ENCODE peak calls at places on chromosome 5, in four cellular contexts. L is adrenal gland, U is bronchial epithelial cell, R is lower leg skin. M is an unnamed sample.

GRCh38 chr5:37875051-37875787 is 35.4 kb upstream of the GDNF start:
- DNase-seq in L (no peak), U (peak), R (no peak), M (no peak)

GRCh38 chr5:25330721-25331120 is 685.9 kb upstream of the CDH10 start:
- DNase-seq in L (no peak), U (no peak), R (no peak), M (no peak)

GRCh38 chr5:139177809-139178581 is 20.2 kb downstream of the SIL1 start:
- DNase-seq in L (peak), U (no peak), R (no peak), M (peak)

GRCh38 chr5:79436224-79436623 is 77.7 kb downstream of the HOMER1 start:
- DNase-seq in L (no peak), U (peak), R (no peak), M (no peak)

GRCh38 chr5:94440015-94440414 is 178.4 kb downstream of the KIAA0825 start:
- DNase-seq in L (no peak), U (no peak), R (no peak), M (no peak)

GRCh38 chr5:115800108-115800507 is 16.4 kb downstream of the CDO1 start:
- DNase-seq in L (no peak), U (no peak), R (no peak), M (no peak)

GRCh38 chr5:171714286-171714685 is 71.3 kb upstream of the SMIM23 start:
- DNase-seq in L (no peak), U (no peak), R (peak), M (no peak)

GRCh38 chr5:150138551-150139265 is 16.9 kb downstream of the PDGFRB start:
- DNase-seq in L (peak), U (no peak), R (no peak), M (peak)

GRCh38 chr5:91146221-91146620 is 236.9 kb downstream of the ARRDC3 start:
- DNase-seq in L (no peak), U (peak), R (no peak), M (no peak)

GRCh38 chr5:173909205-173909604 is 21.1 kb downstream of the CPEB4 start:
- DNase-seq in L (no peak), U (no peak), R (no peak), M (no peak)

GRCh38 chr5:132417010-132417439 is 47.5 kb downstream of the SLC22A5 start:
- DNase-seq in L (no peak), U (no peak), R (no peak), M (peak)

GRCh38 chr5:58261605-58262004 is 198.3 kb downstream of the PLK2 start:
- DNase-seq in L (peak), U (peak), R (no peak), M (no peak)

GRCh38 chr5:71996789-71997188 is 110.5 kb upstream of the MAP1B start:
- DNase-seq in L (no peak), U (no peak), R (no peak), M (no peak)

GRCh38 chr5:75885321-75885720 is 168.1 kb upstream of the POC5 start:
- DNase-seq in L (no peak), U (no peak), R (no peak), M (no peak)

GRCh38 chr5:52657231-52657645 is 130.5 kb upstream of the ITGA1 start:
- DNase-seq in L (no peak), U (peak), R (no peak), M (no peak)

GRCh38 chr5:53642006-53642405 is 81.6 kb downstream of the NDUFS4 start:
- DNase-seq in L (no peak), U (peak), R (no peak), M (no peak)

GRCh38 chr5:24566933-24567332 is 77.8 kb downstream of the CDH10 start:
- DNase-seq in L (no peak), U (peak), R (no peak), M (no peak)

GRCh38 chr5:38776494-38776893 is 69.3 kb upstream of the OSMR start:
- DNase-seq in L (no peak), U (no peak), R (no peak), M (no peak)

GRCh38 chr5:63351164-63351563 is 611.1 kb downstream of the HTR1A start:
- DNase-seq in L (no peak), U (peak), R (no peak), M (no peak)

GRCh38 chr5:154284433-154284832 is 93.9 kb downstream of the GALNT10 start:
- DNase-seq in L (no peak), U (no peak), R (no peak), M (no peak)

GRCh38 chr5:112174959-112175594 is 244.0 kb downstream of the EPB41L4A start:
- DNase-seq in L (no peak), U (peak), R (no peak), M (no peak)

GRCh38 chr5:81779935-81780266 is 29.0 kb upstream of the SSBP2 start:
- DNase-seq in L (no peak), U (no peak), R (no peak), M (no peak)

GRCh38 chr5:134101686-134102439 is 12.6 kb upstream of the TCF7 start:
- DNase-seq in L (peak), U (no peak), R (no peak), M (no peak)

GRCh38 chr5:91194861-91195460 is 188.2 kb downstream of the ARRDC3 start:
- DNase-seq in L (no peak), U (no peak), R (no peak), M (no peak)

GRCh38 chr5:143648696-143649095 is 163.3 kb upstream of the HMHB1 start:
- DNase-seq in L (no peak), U (no peak), R (no peak), M (no peak)

GRCh38 chr5:394671-395155 is 48.3 kb upstream of the EXOC3 start:
- DNase-seq in L (no peak), U (no peak), R (peak), M (no peak)

GRCh38 chr5:39473156-39473779 is 48.5 kb upstream of the DAB2 start:
- DNase-seq in L (no peak), U (no peak), R (no peak), M (no peak)

GRCh38 chr5:172887735-172888134 is 53.7 kb downstream of the ERGIC1 start:
- DNase-seq in L (no peak), U (no peak), R (no peak), M (peak)

GRCh38 chr5:134445841-134446818 is 34.4 kb upstream of the CDKN2AIPNL start:
- DNase-seq in L (no peak), U (no peak), R (no peak), M (no peak)

GRCh38 chr5:146912874-146913273 is 34.3 kb upstream of the PPP2R2B start:
- DNase-seq in L (no peak), U (no peak), R (no peak), M (no peak)

GRCh38 chr5:1874820-1875219 is 7.9 kb downstream of the IRX4 start:
- DNase-seq in L (no peak), U (no peak), R (no peak), M (no peak)

GRCh38 chr5:135488727-135489465 is 36.7 kb upstream of the TIFAB start:
- DNase-seq in L (peak), U (peak), R (no peak), M (no peak)

GRCh38 chr5:142800776-142801494 is 30.8 kb downstream of the ARHGAP26 start:
- DNase-seq in L (no peak), U (no peak), R (no peak), M (no peak)

GRCh38 chr5:1673042-1673674 is 126.5 kb downstream of the MRPL36 start:
- DNase-seq in L (no peak), U (peak), R (peak), M (no peak)

GRCh38 chr5:4027335-4027734 is 431.7 kb downstream of the IRX1 start:
- DNase-seq in L (no peak), U (peak), R (no peak), M (no peak)

GRCh38 chr5:4022991-4023390 is 427.4 kb downstream of the IRX1 start:
- DNase-seq in L (no peak), U (no peak), R (no peak), M (peak)

GRCh38 chr5:4023701-4024100 is 428.1 kb downstream of the IRX1 start:
- DNase-seq in L (no peak), U (no peak), R (no peak), M (no peak)

DNA sequence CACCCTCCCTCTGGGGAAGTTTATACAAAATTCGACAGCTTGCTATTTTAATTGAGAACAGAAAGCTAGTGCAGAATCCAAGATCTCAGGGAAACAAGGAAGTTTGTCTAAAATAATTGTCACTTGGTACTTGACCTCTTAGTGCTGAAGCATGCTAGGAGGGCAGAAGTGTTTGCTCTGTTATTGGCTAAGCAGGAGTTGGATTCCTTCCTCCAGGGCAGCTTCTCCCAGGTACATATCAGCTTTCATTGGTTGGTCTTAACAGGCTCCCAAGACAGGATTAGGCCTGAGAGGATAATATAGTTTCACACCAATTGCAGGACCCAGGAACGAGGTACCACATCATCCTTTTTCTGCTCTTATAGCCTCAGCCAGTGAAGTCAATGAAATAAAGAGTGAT is 432.8 kb downstream of the IRX1 start:
- DNase-seq in L (no peak), U (no peak), R (no peak), M (no peak)
- H3K4me3 ChIP-seq in L (no peak), U (no peak), R (no peak), M (no peak)

GRCh38 chr5:97046270-97046982 is 96.0 kb downstream of the LIX1 start:
- DNase-seq in L (no peak), U (peak), R (no peak), M (no peak)
- TF ChIP-seq CTCF in L (no peak), U (no peak), R (no peak), M (no peak)

GRCh38 chr5:98785244-98785643 is 11.8 kb downstream of the RGMB start:
- DNase-seq in L (no peak), U (no peak), R (no peak), M (no peak)
- H3K4me3 ChIP-seq in L (no peak), U (no peak), R (no peak), M (no peak)

GRCh38 chr5:162817381-162817780 is 620.0 kb upstream of the CCNG1 start:
- DNase-seq in L (no peak), U (no peak), R (no peak), M (no peak)
- TF ChIP-seq CTCF in L (no peak), U (no peak), R (no peak), M (no peak)

GRCh38 chr5:140658870-140659269 is 5.8 kb upstream of the WDR55 start:
- DNase-seq in L (no peak), U (no peak), R (no peak), M (no peak)

GRCh38 chr5:140664018-140664352 is 719 bp upstream of the WDR55 start:
- DNase-seq in L (no peak), U (no peak), R (no peak), M (no peak)

GRCh38 chr5:140664353-140665119 is at the start of gene WDR55:
- DNase-seq in L (peak), U (peak), R (peak), M (peak)
- H3K4me3 ChIP-seq in L (peak), U (peak), R (peak), M (peak)

DNA sequence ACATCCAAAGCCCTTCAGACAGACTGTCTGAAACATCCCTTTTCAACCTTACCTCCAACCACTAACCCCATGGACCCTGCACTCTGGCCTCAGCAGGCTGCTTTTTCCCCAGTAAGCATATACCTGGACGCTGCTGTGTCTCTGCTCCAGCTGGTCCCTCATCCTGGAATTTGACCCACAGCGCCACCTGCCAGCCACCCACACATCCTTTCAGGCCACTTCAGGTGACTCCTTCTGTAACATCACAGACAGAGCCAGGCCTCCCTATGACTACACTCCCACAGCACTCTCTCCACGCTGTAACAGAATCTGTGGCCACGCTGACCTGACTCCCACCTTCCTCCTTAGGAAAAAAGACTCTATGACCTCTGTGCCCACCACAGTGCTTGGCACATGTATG is 3.4 kb downstream of the MGAT1 start:
- DNase-seq in L (no peak), U (no peak), R (peak), M (no peak)
- TF ChIP-seq CTCF in L (no peak), U (peak), R (no peak), M (peak)

GRCh38 chr5:55159763-55160492 is at the start of gene GPX8:
- DNase-seq in L (peak), U (peak), R (no peak), M (no peak)

GRCh38 chr5:55154893-55155292 is 5.1 kb upstream of the GPX8 start:
- DNase-seq in L (no peak), U (peak), R (no peak), M (no peak)

DNA sequence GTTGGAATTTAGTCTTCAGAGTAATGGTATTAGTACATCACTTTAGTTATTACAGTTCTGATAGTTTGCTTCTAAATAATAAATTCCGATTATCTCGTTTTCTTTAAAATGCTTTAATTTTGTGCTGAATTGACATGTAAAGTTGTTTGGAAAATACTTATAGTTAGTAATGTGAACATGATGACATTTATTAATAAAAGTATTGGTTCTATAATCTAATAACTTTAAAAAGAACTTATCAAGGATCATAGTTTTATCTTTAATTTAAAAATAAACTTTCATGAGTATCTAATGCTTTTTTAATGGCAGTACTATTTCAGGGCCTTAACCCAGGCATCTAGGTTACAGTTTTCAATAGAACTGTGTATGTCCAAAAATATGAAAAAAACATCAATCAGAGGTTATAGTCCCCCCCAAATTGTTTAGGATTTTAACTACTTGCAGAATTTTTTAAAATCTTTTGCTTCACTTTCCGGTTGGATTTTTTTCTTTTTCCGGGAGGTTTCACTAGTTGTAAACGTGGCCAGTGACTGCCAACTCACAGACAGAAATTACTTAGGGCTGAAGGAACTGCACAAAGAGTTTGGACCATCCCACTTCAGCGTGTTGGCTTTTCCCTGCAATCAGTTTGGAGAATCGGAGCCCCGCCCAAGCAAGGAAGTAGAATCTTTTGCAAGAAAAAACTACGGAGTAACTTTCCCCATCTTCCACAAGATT is 680 bp downstream of the GPX8 start:
- DNase-seq in L (peak), U (peak), R (no peak), M (peak)
- H3K4me3 ChIP-seq in L (no peak), U (peak), R (no peak), M (peak)